ENCODE peak calls at places on chromosomes 13 and 19, in four cellular contexts. One of them, this sample, is unnamed.

GRCh38 chr13:79711631-79712030 is 230.7 kb downstream of the NDFIP2 start:
- DNase-seq in progenitor cell of endocrine pancreas: no peak
- DNase-seq in activated effector memory CD4-positive, alpha-beta T cell treated with anti-CD3 and anti-CD28 coated beads, Interleukin-2, amount 50 U/mL, for 16 hours: no peak
- DNase-seq in activated CD4-positive, CD25-positive, alpha-beta regulatory T cell treated with anti-CD3 and anti-CD28 coated beads, Interleukin-2, amount 50 U/mL, for 16 hours: no peak
- DNase-seq in this sample: no peak

GRCh38 chr13:91592050-91593014 is 193.9 kb downstream of the GPC5 start:
- DNase-seq in progenitor cell of endocrine pancreas: no peak
- DNase-seq in activated effector memory CD4-positive, alpha-beta T cell treated with anti-CD3 and anti-CD28 coated beads, Interleukin-2, amount 50 U/mL, for 16 hours: no peak
- DNase-seq in activated CD4-positive, CD25-positive, alpha-beta regulatory T cell treated with anti-CD3 and anti-CD28 coated beads, Interleukin-2, amount 50 U/mL, for 16 hours: no peak
- DNase-seq in this sample: no peak

GRCh38 chr13:102617697-102618350 is 21.0 kb downstream of the TPP2 start:
- DNase-seq in progenitor cell of endocrine pancreas: no peak
- DNase-seq in activated effector memory CD4-positive, alpha-beta T cell treated with anti-CD3 and anti-CD28 coated beads, Interleukin-2, amount 50 U/mL, for 16 hours: no peak
- DNase-seq in activated CD4-positive, CD25-positive, alpha-beta regulatory T cell treated with anti-CD3 and anti-CD28 coated beads, Interleukin-2, amount 50 U/mL, for 16 hours: no peak
- DNase-seq in this sample: no peak

GRCh38 chr19:40610396-40611064 is 9.4 kb downstream of the LTBP4 start:
- DNase-seq in progenitor cell of endocrine pancreas: no peak
- DNase-seq in activated effector memory CD4-positive, alpha-beta T cell treated with anti-CD3 and anti-CD28 coated beads, Interleukin-2, amount 50 U/mL, for 16 hours: peak; percentile 86
- DNase-seq in activated CD4-positive, CD25-positive, alpha-beta regulatory T cell treated with anti-CD3 and anti-CD28 coated beads, Interleukin-2, amount 50 U/mL, for 16 hours: no peak
- DNase-seq in this sample: peak; percentile 55

GRCh38 chr19:57233207-57233606 is 2.4 kb downstream of the AURKC start:
- DNase-seq in progenitor cell of endocrine pancreas: no peak
- DNase-seq in activated effector memory CD4-positive, alpha-beta T cell treated with anti-CD3 and anti-CD28 coated beads, Interleukin-2, amount 50 U/mL, for 16 hours: no peak
- DNase-seq in activated CD4-positive, CD25-positive, alpha-beta regulatory T cell treated with anti-CD3 and anti-CD28 coated beads, Interleukin-2, amount 50 U/mL, for 16 hours: no peak
- DNase-seq in this sample: no peak

GRCh38 chr13:105918842-105919741 is 616.4 kb downstream of the EFNB2 start:
- DNase-seq in progenitor cell of endocrine pancreas: no peak
- DNase-seq in activated effector memory CD4-positive, alpha-beta T cell treated with anti-CD3 and anti-CD28 coated beads, Interleukin-2, amount 50 U/mL, for 16 hours: no peak
- DNase-seq in activated CD4-positive, CD25-positive, alpha-beta regulatory T cell treated with anti-CD3 and anti-CD28 coated beads, Interleukin-2, amount 50 U/mL, for 16 hours: no peak
- DNase-seq in this sample: no peak

GRCh38 chr13:25375727-25376358 is 4.1 kb downstream of the ATP8A2 start:
- DNase-seq in progenitor cell of endocrine pancreas: peak; percentile 18
- DNase-seq in activated effector memory CD4-positive, alpha-beta T cell treated with anti-CD3 and anti-CD28 coated beads, Interleukin-2, amount 50 U/mL, for 16 hours: peak; percentile 67
- DNase-seq in activated CD4-positive, CD25-positive, alpha-beta regulatory T cell treated with anti-CD3 and anti-CD28 coated beads, Interleukin-2, amount 50 U/mL, for 16 hours: peak; percentile 2
- DNase-seq in this sample: peak; percentile 8

GRCh38 chr19:7506385-7507328 is 9.2 kb upstream of the ZNF358 start:
- DNase-seq in progenitor cell of endocrine pancreas: no peak
- DNase-seq in activated effector memory CD4-positive, alpha-beta T cell treated with anti-CD3 and anti-CD28 coated beads, Interleukin-2, amount 50 U/mL, for 16 hours: peak; percentile 77
- DNase-seq in activated CD4-positive, CD25-positive, alpha-beta regulatory T cell treated with anti-CD3 and anti-CD28 coated beads, Interleukin-2, amount 50 U/mL, for 16 hours: no peak
- DNase-seq in this sample: peak; percentile 75

GRCh38 chr13:79404985-79405384 is 1.1 kb downstream of the RBM26 start:
- DNase-seq in progenitor cell of endocrine pancreas: no peak
- DNase-seq in activated effector memory CD4-positive, alpha-beta T cell treated with anti-CD3 and anti-CD28 coated beads, Interleukin-2, amount 50 U/mL, for 16 hours: peak; percentile 71
- DNase-seq in activated CD4-positive, CD25-positive, alpha-beta regulatory T cell treated with anti-CD3 and anti-CD28 coated beads, Interleukin-2, amount 50 U/mL, for 16 hours: no peak
- DNase-seq in this sample: no peak

GRCh38 chr19:1651061-1651547 is 1.3 kb downstream of the TCF3 start:
- DNase-seq in progenitor cell of endocrine pancreas: no peak
- DNase-seq in activated effector memory CD4-positive, alpha-beta T cell treated with anti-CD3 and anti-CD28 coated beads, Interleukin-2, amount 50 U/mL, for 16 hours: peak; percentile 86
- DNase-seq in activated CD4-positive, CD25-positive, alpha-beta regulatory T cell treated with anti-CD3 and anti-CD28 coated beads, Interleukin-2, amount 50 U/mL, for 16 hours: no peak
- DNase-seq in this sample: no peak

GRCh38 chr19:8028951-8029491 is 23.5 kb upstream of the CCL25 start:
- DNase-seq in progenitor cell of endocrine pancreas: peak; percentile 33
- DNase-seq in activated effector memory CD4-positive, alpha-beta T cell treated with anti-CD3 and anti-CD28 coated beads, Interleukin-2, amount 50 U/mL, for 16 hours: no peak
- DNase-seq in activated CD4-positive, CD25-positive, alpha-beta regulatory T cell treated with anti-CD3 and anti-CD28 coated beads, Interleukin-2, amount 50 U/mL, for 16 hours: no peak
- DNase-seq in this sample: no peak

GRCh38 chr19:39407644-39408391 is 1.2 kb downstream of the ZFP36 start:
- DNase-seq in progenitor cell of endocrine pancreas: no peak
- DNase-seq in activated effector memory CD4-positive, alpha-beta T cell treated with anti-CD3 and anti-CD28 coated beads, Interleukin-2, amount 50 U/mL, for 16 hours: peak; percentile 89
- DNase-seq in activated CD4-positive, CD25-positive, alpha-beta regulatory T cell treated with anti-CD3 and anti-CD28 coated beads, Interleukin-2, amount 50 U/mL, for 16 hours: peak; percentile 44
- DNase-seq in this sample: no peak

GRCh38 chr19:45767881-45768643 is 990 bp downstream of the SIX5 start:
- DNase-seq in progenitor cell of endocrine pancreas: peak; percentile 57
- DNase-seq in activated effector memory CD4-positive, alpha-beta T cell treated with anti-CD3 and anti-CD28 coated beads, Interleukin-2, amount 50 U/mL, for 16 hours: no peak
- DNase-seq in activated CD4-positive, CD25-positive, alpha-beta regulatory T cell treated with anti-CD3 and anti-CD28 coated beads, Interleukin-2, amount 50 U/mL, for 16 hours: no peak
- DNase-seq in this sample: no peak

GRCh38 chr19:13600091-13600490 is 93.8 kb upstream of the CACNA1A start:
- DNase-seq in progenitor cell of endocrine pancreas: no peak
- DNase-seq in activated effector memory CD4-positive, alpha-beta T cell treated with anti-CD3 and anti-CD28 coated beads, Interleukin-2, amount 50 U/mL, for 16 hours: peak; percentile 37
- DNase-seq in activated CD4-positive, CD25-positive, alpha-beta regulatory T cell treated with anti-CD3 and anti-CD28 coated beads, Interleukin-2, amount 50 U/mL, for 16 hours: no peak
- DNase-seq in this sample: no peak

GRCh38 chr19:5877869-5878268 is 7.5 kb upstream of the FUT5 start:
- DNase-seq in progenitor cell of endocrine pancreas: no peak
- DNase-seq in activated effector memory CD4-positive, alpha-beta T cell treated with anti-CD3 and anti-CD28 coated beads, Interleukin-2, amount 50 U/mL, for 16 hours: no peak
- DNase-seq in activated CD4-positive, CD25-positive, alpha-beta regulatory T cell treated with anti-CD3 and anti-CD28 coated beads, Interleukin-2, amount 50 U/mL, for 16 hours: no peak
- DNase-seq in this sample: no peak

GRCh38 chr19:29560313-29561075 is 34.7 kb downstream of the VSTM2B start:
- DNase-seq in progenitor cell of endocrine pancreas: no peak
- DNase-seq in activated effector memory CD4-positive, alpha-beta T cell treated with anti-CD3 and anti-CD28 coated beads, Interleukin-2, amount 50 U/mL, for 16 hours: no peak
- DNase-seq in activated CD4-positive, CD25-positive, alpha-beta regulatory T cell treated with anti-CD3 and anti-CD28 coated beads, Interleukin-2, amount 50 U/mL, for 16 hours: no peak
- DNase-seq in this sample: no peak

GRCh38 chr19:3857449-3858003 is 11.3 kb downstream of the ZFR2 start:
- DNase-seq in progenitor cell of endocrine pancreas: no peak
- DNase-seq in activated effector memory CD4-positive, alpha-beta T cell treated with anti-CD3 and anti-CD28 coated beads, Interleukin-2, amount 50 U/mL, for 16 hours: no peak
- DNase-seq in activated CD4-positive, CD25-positive, alpha-beta regulatory T cell treated with anti-CD3 and anti-CD28 coated beads, Interleukin-2, amount 50 U/mL, for 16 hours: no peak
- DNase-seq in this sample: peak; percentile 48

GRCh38 chr13:38577048-38577447 is 109.8 kb upstream of the FREM2 start:
- DNase-seq in progenitor cell of endocrine pancreas: no peak
- DNase-seq in activated effector memory CD4-positive, alpha-beta T cell treated with anti-CD3 and anti-CD28 coated beads, Interleukin-2, amount 50 U/mL, for 16 hours: no peak
- DNase-seq in activated CD4-positive, CD25-positive, alpha-beta regulatory T cell treated with anti-CD3 and anti-CD28 coated beads, Interleukin-2, amount 50 U/mL, for 16 hours: no peak
- DNase-seq in this sample: no peak

GRCh38 chr19:7841751-7842660 is 12.0 kb downstream of the EVI5L start:
- DNase-seq in progenitor cell of endocrine pancreas: no peak
- DNase-seq in activated effector memory CD4-positive, alpha-beta T cell treated with anti-CD3 and anti-CD28 coated beads, Interleukin-2, amount 50 U/mL, for 16 hours: no peak
- DNase-seq in activated CD4-positive, CD25-positive, alpha-beta regulatory T cell treated with anti-CD3 and anti-CD28 coated beads, Interleukin-2, amount 50 U/mL, for 16 hours: no peak
- DNase-seq in this sample: no peak

GRCh38 chr19:17755977-17756670 is 4.8 kb downstream of the FCHO1 start:
- DNase-seq in progenitor cell of endocrine pancreas: peak; percentile 24
- DNase-seq in activated effector memory CD4-positive, alpha-beta T cell treated with anti-CD3 and anti-CD28 coated beads, Interleukin-2, amount 50 U/mL, for 16 hours: peak; percentile 80
- DNase-seq in activated CD4-positive, CD25-positive, alpha-beta regulatory T cell treated with anti-CD3 and anti-CD28 coated beads, Interleukin-2, amount 50 U/mL, for 16 hours: no peak
- DNase-seq in this sample: peak; percentile 36

GRCh38 chr13:51475727-51476521 is 23.1 kb upstream of the INTS6 start:
- DNase-seq in progenitor cell of endocrine pancreas: no peak
- DNase-seq in activated effector memory CD4-positive, alpha-beta T cell treated with anti-CD3 and anti-CD28 coated beads, Interleukin-2, amount 50 U/mL, for 16 hours: no peak
- DNase-seq in activated CD4-positive, CD25-positive, alpha-beta regulatory T cell treated with anti-CD3 and anti-CD28 coated beads, Interleukin-2, amount 50 U/mL, for 16 hours: no peak
- DNase-seq in this sample: no peak

GRCh38 chr13:110017379-110017778 is 231.0 kb upstream of the IRS2 start:
- DNase-seq in progenitor cell of endocrine pancreas: no peak
- DNase-seq in activated effector memory CD4-positive, alpha-beta T cell treated with anti-CD3 and anti-CD28 coated beads, Interleukin-2, amount 50 U/mL, for 16 hours: no peak
- DNase-seq in activated CD4-positive, CD25-positive, alpha-beta regulatory T cell treated with anti-CD3 and anti-CD28 coated beads, Interleukin-2, amount 50 U/mL, for 16 hours: no peak
- DNase-seq in this sample: no peak

GRCh38 chr19:23075031-23075733 is 41.6 kb upstream of the ZNF730 start:
- DNase-seq in progenitor cell of endocrine pancreas: peak; percentile 71
- DNase-seq in activated effector memory CD4-positive, alpha-beta T cell treated with anti-CD3 and anti-CD28 coated beads, Interleukin-2, amount 50 U/mL, for 16 hours: no peak
- DNase-seq in activated CD4-positive, CD25-positive, alpha-beta regulatory T cell treated with anti-CD3 and anti-CD28 coated beads, Interleukin-2, amount 50 U/mL, for 16 hours: no peak
- DNase-seq in this sample: no peak

GRCh38 chr19:572891-573825 is 762 bp downstream of the BSG start:
- DNase-seq in progenitor cell of endocrine pancreas: no peak
- DNase-seq in activated effector memory CD4-positive, alpha-beta T cell treated with anti-CD3 and anti-CD28 coated beads, Interleukin-2, amount 50 U/mL, for 16 hours: no peak
- DNase-seq in activated CD4-positive, CD25-positive, alpha-beta regulatory T cell treated with anti-CD3 and anti-CD28 coated beads, Interleukin-2, amount 50 U/mL, for 16 hours: no peak
- DNase-seq in this sample: no peak

GRCh38 chr19:35040826-35041547 is 534 bp upstream of the HPN start:
- DNase-seq in progenitor cell of endocrine pancreas: peak; percentile 48
- DNase-seq in activated effector memory CD4-positive, alpha-beta T cell treated with anti-CD3 and anti-CD28 coated beads, Interleukin-2, amount 50 U/mL, for 16 hours: peak; percentile 70
- DNase-seq in activated CD4-positive, CD25-positive, alpha-beta regulatory T cell treated with anti-CD3 and anti-CD28 coated beads, Interleukin-2, amount 50 U/mL, for 16 hours: no peak
- DNase-seq in this sample: no peak